ENCODE peak calls at places on chromosomes 6 and 20, in six cellular contexts. F is hepatocyte, N is PC-3, Q is neural progenitor cell, P is OCI-LY7, E is SK-N-SH. D is an unnamed sample. For H3K4me1, the result is how much of the 10 kb centered on the place peaks cover.

GRCh38 chr6:100678027-100678426 is 203.1 kb downstream of the ASCC3 start:
- DNase-seq in E (no peak), P (no peak), N (no peak), Q (no peak), F (no peak), D (peak)

GRCh38 chr6:116667620-116668019 is 946 bp downstream of the ZUP1 start:
- DNase-seq in Q (no peak), P (peak), N (no peak), F (no peak), E (no peak), D (peak)

GRCh38 chr20:910132-910839 is 5.8 kb downstream of the ANGPT4 start:
- DNase-seq in F (no peak), N (no peak), P (no peak), Q (no peak), E (no peak), D (peak)

GRCh38 chr6:145929037-145929633 is 35.0 kb downstream of the SHPRH start:
- DNase-seq in E (peak), P (peak), F (peak), Q (peak), N (peak), D (peak)

GRCh38 chr20:32332614-32333013 is 25.5 kb upstream of the ASXL1 start:
- DNase-seq in P (no peak), E (no peak), N (peak), F (no peak), Q (no peak), D (peak)

GRCh38 chr20:16360668-16361067 is 212.6 kb downstream of the KIF16B start:
- DNase-seq in P (no peak), F (no peak), E (no peak), N (no peak), Q (no peak), D (no peak)

GRCh38 chr6:16781348-16782169 is 20.3 kb upstream of the ATXN1 start:
- DNase-seq in F (no peak), Q (no peak), E (no peak), N (peak), P (no peak), D (no peak)

GRCh38 chr20:6769953-6770831 is 2.7 kb downstream of the BMP2 start:
- DNase-seq in P (no peak), N (no peak), Q (peak), E (peak), F (peak), D (peak)

GRCh38 chr6:25103603-25104002 is 167.8 kb upstream of the RIPOR2 start:
- DNase-seq in N (no peak), P (no peak), E (no peak), F (no peak), Q (no peak), D (no peak)

GRCh38 chr6:56375806-56376205 is 128.4 kb upstream of the COL21A1 start:
- DNase-seq in E (no peak), F (no peak), Q (no peak), P (no peak), N (no peak), D (no peak)

GRCh38 chr6:153150767-153151440 is 19.8 kb upstream of the RGS17 start:
- DNase-seq in P (no peak), F (no peak), E (peak), Q (no peak), N (no peak), D (no peak)

GRCh38 chr6:34602318-34603111 is 46.4 kb upstream of the SPDEF start:
- DNase-seq in Q (no peak), F (peak), N (peak), P (no peak), E (no peak), D (no peak)

GRCh38 chr6:75855047-75855446 is 106.0 kb downstream of the MYO6 start:
- DNase-seq in E (peak), P (peak), N (peak), Q (peak), F (peak), D (peak)

GRCh38 chr6:10720229-10720959 is 2.5 kb upstream of the TMEM14C start:
- DNase-seq in E (peak), F (no peak), Q (no peak), P (no peak), N (peak), D (peak)

GRCh38 chr6:117483004-117483644 is 650 bp downstream of the DCBLD1 start:
- DNase-seq in E (peak), N (peak), Q (peak), P (no peak), F (peak), D (peak)

GRCh38 chr6:156982168-156982567 is 205.0 kb downstream of the ARID1B start:
- DNase-seq in P (peak), Q (no peak), F (no peak), N (no peak), E (no peak), D (no peak)

GRCh38 chr6:62150048-62150663 is 135.9 kb downstream of the KHDRBS2 start:
- DNase-seq in Q (peak), N (peak), P (peak), E (peak), F (peak), D (peak)

GRCh38 chr6:139296927-139297326 is 5.1 kb upstream of the TXLNB start:
- DNase-seq in Q (no peak), P (no peak), N (peak), F (no peak), E (no peak), D (peak)

GRCh38 chr20:58392286-58392685 is 3.3 kb downstream of the VAPB start:
- DNase-seq in F (no peak), Q (no peak), N (no peak), E (no peak), P (no peak), D (no peak)

GRCh38 chr20:8523684-8524083 is 391.6 kb downstream of the PLCB1 start:
- DNase-seq in N (peak), E (no peak), Q (peak), F (no peak), P (peak), D (no peak)

GRCh38 chr6:117783280-117783679 is 108.0 kb downstream of the NUS1 start:
- DNase-seq in N (no peak), P (no peak), Q (peak), F (no peak), E (no peak), D (no peak)

GRCh38 chr20:23226612-23227265 is 123.9 kb upstream of the NXT1 start:
- DNase-seq in F (no peak), N (no peak), Q (no peak), E (no peak), P (no peak), D (no peak)
- H3K4me1 ChIP-seq in F (under half), N (under half), Q (under half), E (under half), P (under half), D (under half)

GRCh38 chr6:28726569-28727309 is 197.0 kb downstream of the TRIM27 start:
- DNase-seq in F (no peak), P (no peak), Q (no peak), N (no peak), E (no peak), D (no peak)
- TF ChIP-seq EZH2phosphoT487 in F (no peak), P (no peak), Q (no peak), N (no peak), E (no peak), D (no peak)

GRCh38 chr20:49889943-49890650 is 25.2 kb downstream of the SPATA2 start:
- DNase-seq in N (peak), Q (no peak), E (no peak), F (no peak), P (no peak), D (no peak)
- H3K4me1 ChIP-seq in N (under half), Q (under half), E (under half), F (under half), P (under half), D (under half)

DNA sequence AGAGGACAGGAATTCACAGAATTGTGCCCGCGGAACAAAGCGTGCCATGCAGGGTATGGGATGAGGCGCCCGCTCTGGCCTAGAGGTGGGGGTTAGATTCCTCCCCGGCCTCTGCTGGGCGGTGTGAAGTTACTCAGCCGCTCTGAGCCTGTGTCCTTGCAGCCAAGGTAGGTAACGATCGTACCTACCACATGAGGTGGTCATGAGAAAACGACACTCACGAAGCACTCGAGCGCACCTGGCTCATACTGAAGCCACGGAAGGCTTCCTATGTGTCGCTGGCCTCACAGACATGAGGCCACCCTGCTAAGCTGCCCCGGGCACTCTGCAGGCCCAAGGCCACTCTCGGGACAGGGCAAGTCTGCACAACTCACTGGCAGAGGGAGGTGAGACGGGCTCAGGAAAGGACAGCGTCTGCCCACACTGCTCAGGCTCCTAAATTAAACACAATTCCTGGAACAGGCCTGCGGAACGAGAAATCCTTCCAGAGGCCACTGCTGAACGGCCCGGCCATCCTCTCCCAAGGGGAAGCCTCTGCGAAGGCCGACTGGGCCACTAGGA is 70.8 kb downstream of the PSMG4 start:
- DNase-seq in E (no peak), F (no peak), Q (no peak), N (no peak), P (no peak), D (no peak)
- TF ChIP-seq EZH2phosphoT487 in E (no peak), F (no peak), Q (no peak), N (no peak), P (no peak), D (no peak)

GRCh38 chr6:30832864-30833263 is 51.5 kb upstream of the DDR1 start:
- DNase-seq in Q (no peak), N (no peak), F (no peak), P (no peak), E (no peak), D (no peak)
- H3K4me1 ChIP-seq in Q (under half), N (under half), F (under half), P (under half), E (under half), D (under half)